ENCODE peak calls at places on chromosomes 16 and 17, in four cellular contexts. S is A549, T is body of pancreas, Z is tibial artery. V is an unnamed sample. For H3K4me1, the result is how much of the 10 kb centered on the place peaks cover.

GRCh38 chr16:9258423-9259051 is 167.1 kb downstream of the HAPSTR1 start:
- DNase-seq in S (peak), T (peak), Z (no peak), V (peak)

GRCh38 chr17:42067371-42068180 is 17.2 kb upstream of the C17orf113 start:
- DNase-seq in S (peak), T (peak), Z (peak), V (peak)

GRCh38 chr16:35210681-35211433 is 1751.4 kb downstream of the TP53TG3F start:
- DNase-seq in S (no peak), T (no peak), Z (no peak), V (no peak)

GRCh38 chr16:17328971-17329370 is 141.8 kb downstream of the XYLT1 start:
- DNase-seq in S (no peak), T (no peak), Z (peak), V (no peak)

GRCh38 chr16:3668626-3669025 is 14.1 kb downstream of the DNASE1 start:
- DNase-seq in S (no peak), T (no peak), Z (no peak), V (no peak)

GRCh38 chr16:50942143-50942542 is 200.3 kb downstream of the CYLD start:
- DNase-seq in S (no peak), T (no peak), Z (no peak), V (no peak)

GRCh38 chr17:50111687-50112655 is 16.8 kb downstream of the PDK2 start:
- DNase-seq in S (no peak), T (peak), Z (peak), V (no peak)

GRCh38 chr16:1997591-1998359 is 8.0 kb downstream of the SYNGR3 start:
- DNase-seq in S (no peak), T (no peak), Z (no peak), V (no peak)

GRCh38 chr16:86772671-86773338 is 194.5 kb downstream of the FOXL1 start:
- DNase-seq in S (no peak), T (no peak), Z (no peak), V (peak)

GRCh38 chr16:69848635-69849545 is 86.8 kb downstream of the WWP2 start:
- DNase-seq in S (no peak), T (peak), Z (peak), V (peak)

GRCh38 chr16:20409398-20410152 is at the start of gene ACSM5:
- DNase-seq in S (no peak), T (peak), Z (peak), V (no peak)

GRCh38 chr16:19118938-19119431 is 5.2 kb downstream of the ITPRIPL2 start:
- DNase-seq in S (peak), T (no peak), Z (peak), V (peak)
- H3K4me1 ChIP-seq in S (half or more), T (half or more), Z (half or more), V (half or more)

DNA sequence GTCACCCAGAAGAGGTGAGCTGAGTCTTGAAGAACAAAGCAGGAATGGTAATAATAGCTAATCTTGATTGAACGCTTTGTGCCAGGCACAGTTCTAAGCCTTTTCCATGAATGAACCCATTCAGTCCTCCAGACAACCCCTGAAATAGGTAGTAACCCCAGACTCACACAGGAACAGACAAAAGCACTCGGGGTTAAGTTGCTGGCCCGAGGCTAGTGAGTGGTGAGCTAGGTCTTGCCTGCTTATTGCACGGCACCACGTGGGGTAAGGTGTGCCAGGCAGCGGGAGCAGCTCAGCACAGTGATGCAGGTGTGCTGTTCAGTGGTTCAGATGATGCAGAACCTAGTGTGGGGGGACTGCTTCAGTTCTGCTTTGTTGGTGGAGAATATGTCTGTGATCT is 181.6 kb downstream of the RAB11FIP4 start:
- DNase-seq in S (no peak), T (no peak), Z (no peak), V (no peak)
- H3K4me1 ChIP-seq in S (under half), T (half or more), Z (half or more), V (under half)

GRCh38 chr17:57570740-57571344 is 174.3 kb downstream of the CCDC182 start:
- DNase-seq in S (no peak), T (no peak), Z (no peak), V (no peak)
- H3K4me1 ChIP-seq in S (under half), T (under half), Z (under half), V (under half)

DNA sequence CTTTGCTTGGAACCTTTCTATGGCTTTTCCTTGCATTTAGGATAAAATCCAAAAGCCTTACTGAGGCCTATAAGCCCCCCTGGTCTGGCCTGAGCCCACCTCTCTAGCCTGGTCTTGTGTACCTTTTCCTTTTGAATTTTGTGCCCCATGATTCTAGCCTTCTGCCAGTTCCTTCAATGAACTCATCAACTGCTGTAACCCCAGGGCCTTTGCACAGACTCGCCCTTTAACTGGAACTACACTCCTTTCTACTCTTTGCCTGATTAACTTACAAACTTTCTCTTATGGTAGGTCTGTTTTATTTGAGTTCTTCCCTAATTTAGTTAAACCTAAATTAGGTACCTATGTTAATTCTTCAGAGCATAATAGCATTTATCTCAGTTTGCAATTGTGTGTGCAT is 24.2 kb downstream of the GJD3 start:
- DNase-seq in S (no peak), T (no peak), Z (no peak), V (no peak)
- H3K4me1 ChIP-seq in S (half or more), T (half or more), Z (half or more), V (under half)

V was measured in PC-3.